ENCODE peak calls at places on chromosomes 1 and 21, in six cellular contexts. Z is A673, V is fibroblast of lung, P is cardiac fibroblast, R is stomach, X is cardiac muscle cell. Y is an unnamed sample.

GRCh38 chr1:162023181-162023546 is 505 bp downstream of the OLFML2B start:
- DNase-seq in R (no peak), X (no peak), V (no peak), P (no peak), Z (no peak), Y (no peak)

GRCh38 chr1:224381880-224382548 is 25.3 kb downstream of the CNIH4 start:
- DNase-seq in V (no peak), X (no peak), R (no peak), Z (no peak), P (no peak), Y (no peak)

GRCh38 chr1:218171302-218171893 is 113.7 kb upstream of the RRP15 start:
- DNase-seq in X (peak), P (peak), Z (peak), R (no peak), V (peak), Y (peak)

GRCh38 chr1:178352790-178353416 is 143.9 kb downstream of the CLEC20A start:
- DNase-seq in X (no peak), R (no peak), Z (no peak), P (no peak), V (no peak), Y (no peak)

GRCh38 chr1:246782120-246782900 is 58.1 kb downstream of the SCCPDH start:
- DNase-seq in P (peak), X (peak), R (no peak), Z (no peak), V (peak), Y (peak)

GRCh38 chr1:205541161-205541886 is 36.9 kb downstream of the CDK18 start:
- DNase-seq in Z (no peak), R (peak), X (no peak), V (no peak), P (no peak), Y (no peak)

GRCh38 chr1:205248793-205249601 is 21.3 kb downstream of the TMCC2 start:
- DNase-seq in X (peak), R (peak), V (peak), Z (no peak), P (peak), Y (peak)

GRCh38 chr1:70486676-70487470 is 75.8 kb downstream of the CTH start:
- DNase-seq in Z (no peak), X (peak), R (peak), V (peak), P (peak), Y (peak)

GRCh38 chr1:156293895-156294294 is 1.6 kb downstream of the GLMP start:
- DNase-seq in X (no peak), Z (no peak), P (no peak), V (no peak), R (no peak), Y (no peak)

GRCh38 chr21:29499734-29500343 is 201.1 kb downstream of the BACH1 start:
- DNase-seq in Z (peak), X (peak), P (peak), R (no peak), V (peak), Y (no peak)

GRCh38 chr1:54866801-54867716 is 19.9 kb downstream of the DHCR24 start:
- DNase-seq in P (no peak), R (peak), Z (no peak), X (no peak), V (no peak), Y (no peak)

GRCh38 chr1:12244078-12244477 is 14.2 kb downstream of the VPS13D start:
- DNase-seq in R (no peak), V (no peak), Z (peak), X (peak), P (no peak), Y (peak)

GRCh38 chr1:36771222-36771621 is 263.1 kb downstream of the GRIK3 start:
- DNase-seq in R (no peak), V (no peak), P (no peak), X (no peak), Z (no peak), Y (no peak)

GRCh38 chr1:48160486-48161132 is 61.9 kb upstream of the SLC5A9 start:
- DNase-seq in P (no peak), Z (no peak), R (no peak), X (no peak), V (no peak), Y (no peak)

GRCh38 chr1:226903819-226904710 is 33.6 kb downstream of the PSEN2 start:
- DNase-seq in R (no peak), Z (peak), V (peak), X (peak), P (peak), Y (peak)

GRCh38 chr1:48875736-48876135 is 99.0 kb upstream of the BEND5 start:
- DNase-seq in Z (no peak), P (no peak), V (no peak), R (no peak), X (no peak), Y (no peak)

GRCh38 chr1:184160942-184161698 is 109.6 kb downstream of the TSEN15 start:
- DNase-seq in R (no peak), X (peak), V (peak), P (peak), Z (peak), Y (no peak)

GRCh38 chr1:7687411-7687810 is 83.7 kb upstream of the VAMP3 start:
- DNase-seq in V (no peak), P (no peak), X (no peak), Z (no peak), R (no peak), Y (no peak)

GRCh38 chr21:17514124-17514481 is 1.3 kb downstream of the CXADR start:
- DNase-seq in R (no peak), Z (peak), V (peak), P (peak), X (no peak), Y (no peak)

GRCh38 chr21:19541612-19542011 is 1138.0 kb upstream of the TMPRSS15 start:
- DNase-seq in P (no peak), R (no peak), V (no peak), X (no peak), Z (no peak), Y (no peak)

GRCh38 chr1:232648316-232648715 is 18.4 kb upstream of the SIPA1L2 start:
- DNase-seq in V (peak), Z (no peak), P (no peak), X (peak), R (no peak), Y (no peak)

GRCh38 chr1:207013321-207014085 is 19.1 kb downstream of the C1orf116 start:
- DNase-seq in R (no peak), Z (no peak), X (no peak), V (no peak), P (no peak), Y (no peak)

GRCh38 chr1:12162459-12163137 is 4.2 kb upstream of the TNFRSF1B start:
- DNase-seq in R (no peak), X (no peak), P (no peak), Z (no peak), V (no peak), Y (no peak)

GRCh38 chr1:202888204-202888506 is 794 bp downstream of the RABIF start:
- DNase-seq in Z (no peak), V (peak), R (no peak), X (no peak), P (no peak), Y (no peak)

GRCh38 chr1:22320703-22321344 is 130.8 kb upstream of the ZBTB40 start:
- DNase-seq in X (no peak), V (no peak), R (no peak), Z (no peak), P (no peak), Y (no peak)

GRCh38 chr1:193013005-193013404 is 46.2 kb downstream of the UCHL5 start:
- DNase-seq in Z (no peak), V (peak), X (peak), P (peak), R (no peak), Y (no peak)

GRCh38 chr1:168875819-168876218 is 146.8 kb upstream of the DPT start:
- DNase-seq in P (no peak), V (no peak), X (no peak), R (no peak), Z (no peak), Y (no peak)

GRCh38 chr1:116345830-116346229 is 27.2 kb upstream of the ATP1A1 start:
- DNase-seq in P (no peak), R (no peak), Z (no peak), X (no peak), V (no peak), Y (no peak)

GRCh38 chr1:98704474-98704873 is 43.0 kb downstream of the SNX7 start:
- DNase-seq in X (peak), V (peak), Z (no peak), R (no peak), P (peak), Y (no peak)

GRCh38 chr1:85168884-85169283 is 31.9 kb downstream of the SYDE2 start:
- DNase-seq in Z (no peak), X (no peak), V (no peak), R (no peak), P (no peak), Y (no peak)

GRCh38 chr1:181135462-181135781 is 46.9 kb downstream of the IER5 start:
- DNase-seq in X (peak), R (no peak), Z (peak), V (peak), P (peak), Y (peak)

GRCh38 chr1:49971088-49971487 is 52.7 kb downstream of the AGBL4 start:
- DNase-seq in P (no peak), V (no peak), X (no peak), Z (no peak), R (no peak), Y (no peak)

GRCh38 chr1:154572433-154573167 is 5.0 kb downstream of the CHRNB2 start:
- DNase-seq in R (no peak), Z (no peak), P (no peak), X (no peak), V (no peak), Y (no peak)

GRCh38 chr21:36429672-36430546 is 44.7 kb downstream of the CHAF1B start:
- DNase-seq in V (peak), P (peak), R (peak), X (peak), Z (no peak), Y (peak)
- TF ChIP-seq CTCF in V (peak), P (no peak), R (no peak), X (peak), Z (no peak), Y (no peak)

GRCh38 chr1:90817399-90817798 is 100.3 kb upstream of the BARHL2 start:
- DNase-seq in P (no peak), Z (no peak), V (no peak), R (no peak), X (no peak), Y (no peak)
- H3K4me3 ChIP-seq in P (no peak), Z (no peak), V (no peak), R (no peak), X (no peak), Y (no peak)

GRCh38 chr1:94522304-94522703 is 19.3 kb downstream of the F3 start:
- DNase-seq in V (peak), P (peak), X (peak), R (no peak), Z (peak), Y (peak)
- TF ChIP-seq CTCF in V (peak), P (peak), X (peak), R (peak), Z (peak), Y (peak)

DNA sequence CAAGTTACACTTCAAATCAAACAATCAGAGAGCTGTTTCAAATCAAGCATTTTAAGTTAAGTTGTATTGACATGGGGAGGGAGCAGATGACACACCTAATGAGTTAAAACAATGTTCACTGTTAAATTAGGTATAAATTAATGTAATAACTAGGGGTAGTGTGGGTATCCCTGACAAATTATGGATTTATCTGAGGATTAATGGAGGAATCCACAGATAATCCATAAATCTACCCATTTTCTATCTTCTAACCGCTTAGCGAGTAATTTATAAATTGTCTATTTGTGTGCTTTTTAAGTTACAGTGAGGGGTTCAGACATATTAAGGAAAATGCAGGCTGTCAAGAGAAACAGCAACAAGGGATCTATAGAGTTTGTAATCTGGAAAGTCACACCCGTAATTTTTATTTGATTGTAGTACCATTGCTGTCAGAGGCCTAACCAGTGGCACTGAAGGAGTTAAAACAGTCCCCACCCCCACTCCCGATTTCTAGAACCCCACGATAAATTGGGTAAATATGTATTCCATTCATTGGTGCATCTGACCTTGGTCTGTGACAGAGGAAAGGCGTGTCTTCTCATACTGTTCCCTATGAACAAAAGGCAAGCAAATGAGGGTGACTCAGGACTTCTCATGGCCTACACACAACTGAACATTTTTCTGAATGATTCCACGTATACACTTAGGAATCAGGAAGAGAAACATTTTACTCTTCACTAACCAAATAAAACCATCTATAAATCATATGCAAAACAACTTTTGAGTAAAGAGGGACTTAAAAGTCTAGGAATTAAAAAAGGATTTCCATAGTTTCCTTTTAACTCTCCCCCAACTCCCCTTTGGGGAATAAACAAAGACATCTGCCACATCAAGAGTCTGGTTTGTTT is 7.4 kb downstream of the IRF2BP2 start:
- DNase-seq in X (peak), V (peak), P (peak), R (peak), Z (peak), Y (peak)
- H3K4me3 ChIP-seq in X (peak), V (peak), P (no peak), R (peak), Z (peak), Y (no peak)

GRCh38 chr1:167538657-167539056 is 14.9 kb downstream of the CREG1 start:
- DNase-seq in P (no peak), V (no peak), Z (no peak), R (no peak), X (no peak), Y (peak)
- TF ChIP-seq CTCF in P (no peak), V (peak), Z (no peak), R (no peak), X (no peak), Y (no peak)